ENCODE peak calls at places on chromosomes 2 and 18, in six cellular contexts. L is RKO, B is activated T-cell treated with anti-CD3 and anti-CD28 coated beads for 4 hours, C is thoracic aorta, H is NCI-H2029 treated with DMSO at 0.1 percent for 48 hours, N is skeletal muscle cell. M is an unnamed sample.

GRCh38 chr2:171811229-171811628 is 82.8 kb downstream of the SLC25A12 start:
- DNase-seq in C (no peak), N (no peak), H (peak; percentile 16), L (peak; percentile 44), B (no peak), M (peak; percentile 64)

GRCh38 chr2:9102861-9103662 is 99.6 kb upstream of the MBOAT2 start:
- DNase-seq in C (no peak), B (no peak), H (no peak), L (no peak), N (no peak), M (no peak)

GRCh38 chr2:232488097-232488711 is 570 bp upstream of the ECEL1 start:
- DNase-seq in B (no peak), C (no peak), L (no peak), N (no peak), H (no peak), M (no peak)

GRCh38 chr2:16671760-16672159 is 6.1 kb upstream of the CYRIA start:
- DNase-seq in C (no peak), B (no peak), H (no peak), L (no peak), N (no peak), M (peak; percentile 72)

GRCh38 chr2:168538534-168538933 is 82.5 kb downstream of the CERS6 start:
- DNase-seq in L (peak; percentile 18), C (no peak), H (no peak), N (no peak), B (no peak), M (no peak)

GRCh38 chr2:10905006-10905871 is 6.5 kb upstream of the KCNF1 start:
- DNase-seq in C (no peak), L (no peak), B (no peak), H (no peak), N (no peak), M (no peak)

GRCh38 chr18:5057348-5058012 is 139.6 kb downstream of the AKAIN1 start:
- DNase-seq in L (peak; percentile 59), H (peak; percentile 41), B (peak; percentile 31), C (no peak), N (peak; percentile 1), M (peak; percentile 67)

GRCh38 chr2:72722492-72723090 is 103.2 kb downstream of the EXOC6B start:
- DNase-seq in H (no peak), L (no peak), C (no peak), N (no peak), B (no peak), M (peak; percentile 57)

GRCh38 chr18:26336572-26336971 is 110.3 kb downstream of the TAF4B start:
- DNase-seq in C (no peak), B (no peak), N (no peak), L (no peak), H (no peak), M (no peak)

GRCh38 chr18:32439802-32440201 is 30.9 kb downstream of the GAREM1 start:
- DNase-seq in B (no peak), L (peak; percentile 11), C (no peak), H (no peak), N (no peak), M (no peak)

GRCh38 chr2:73987109-73987947 is 2.6 kb downstream of the TET3 start:
- DNase-seq in C (no peak), L (peak; percentile 60), N (no peak), H (no peak), B (no peak), M (peak; percentile 64)

GRCh38 chr18:9736942-9737813 is 29.1 kb downstream of the RAB31 start:
- DNase-seq in N (no peak), L (no peak), B (no peak), H (no peak), C (no peak), M (no peak)

GRCh38 chr2:101114815-101115214 is 36.4 kb downstream of the TBC1D8 start:
- DNase-seq in B (no peak), L (no peak), H (no peak), N (no peak), C (no peak), M (no peak)

GRCh38 chr2:67829470-67829869 is 233.3 kb downstream of the C1D start:
- DNase-seq in C (no peak), H (no peak), B (no peak), L (no peak), N (no peak), M (no peak)

GRCh38 chr2:183193904-183194303 is 69.7 kb downstream of the NUP35 start:
- DNase-seq in L (no peak), C (no peak), N (no peak), B (no peak), H (no peak), M (no peak)

GRCh38 chr18:77622009-77622692 is 372.5 kb downstream of the GALR1 start:
- DNase-seq in N (no peak), C (no peak), B (no peak), H (no peak), L (no peak), M (no peak)

GRCh38 chr2:222891890-222892289 is 31.1 kb downstream of the ACSL3 start:
- DNase-seq in H (no peak), L (no peak), C (no peak), B (no peak), N (no peak), M (peak; percentile 24)

GRCh38 chr2:96408631-96409542 is 73.3 kb downstream of the NCAPH start:
- DNase-seq in B (no peak), L (no peak), C (peak; percentile 25), H (no peak), N (no peak), M (peak; percentile 91)